ENCODE peak calls at places on chromosomes 3 and 15, in ten cellular contexts. H, Q, W, B, M, V, E, K, C and Y are unnamed samples.

GRCh38 chr3:139241783-139242182 is 102.0 kb upstream of the MRPS22 start:
- DNase-seq in H (no peak), Q (no peak), W (no peak), B (no peak), M (no peak), V (no peak), E (no peak), K (no peak), C (no peak), Y (no peak)

GRCh38 chr3:48038971-48039481 is 22.8 kb upstream of the MAP4 start:
- DNase-seq in H (no peak), Q (no peak), W (no peak), B (no peak), M (no peak), V (no peak), E (no peak), K (peak), C (no peak), Y (no peak)

GRCh38 chr3:8204846-8205624 is 296.6 kb upstream of the LMCD1 start:
- DNase-seq in H (no peak), Q (no peak), W (peak), B (no peak), M (no peak), V (peak), E (no peak), K (peak), C (no peak), Y (no peak)

GRCh38 chr3:11624161-11624560 is 19.6 kb downstream of the VGLL4 start:
- DNase-seq in H (no peak), Q (no peak), W (peak), B (no peak), M (no peak), V (no peak), E (no peak), K (no peak), C (no peak), Y (no peak)

GRCh38 chr15:66284276-66284675 is 9.1 kb upstream of the DIS3L start:
- DNase-seq in H (no peak), Q (no peak), W (no peak), B (no peak), M (no peak), V (no peak), E (no peak), K (no peak), C (no peak), Y (no peak)

GRCh38 chr15:65682404-65682911 is 60.7 kb downstream of the SLC24A1 start:
- DNase-seq in H (no peak), Q (no peak), W (no peak), B (no peak), M (no peak), V (no peak), E (no peak), K (no peak), C (no peak), Y (no peak)

GRCh38 chr3:183085634-183086390 is 13.5 kb downstream of the MCCC1 start:
- DNase-seq in H (no peak), Q (peak), W (peak), B (no peak), M (peak), V (no peak), E (no peak), K (no peak), C (no peak), Y (peak)

GRCh38 chr15:55587321-55588069 is 650 bp downstream of the PYGO1 start:
- DNase-seq in H (no peak), Q (peak), W (peak), B (no peak), M (no peak), V (no peak), E (peak), K (peak), C (no peak), Y (peak)

GRCh38 chr15:65981837-65982696 is 112.8 kb downstream of the RAB11A start:
- DNase-seq in H (peak), Q (no peak), W (peak), B (peak), M (no peak), V (no peak), E (peak), K (no peak), C (no peak), Y (no peak)

GRCh38 chr3:138578141-138578540 is 15.9 kb downstream of the CEP70 start:
- DNase-seq in H (no peak), Q (no peak), W (no peak), B (no peak), M (no peak), V (no peak), E (no peak), K (peak), C (no peak), Y (no peak)

GRCh38 chr3:140403559-140403958 is 274.3 kb upstream of the TRIM42 start:
- DNase-seq in H (no peak), Q (no peak), W (no peak), B (no peak), M (no peak), V (no peak), E (peak), K (no peak), C (no peak), Y (no peak)

GRCh38 chr3:12372762-12373280 is 84.0 kb downstream of the PPARG start:
- DNase-seq in H (no peak), Q (no peak), W (no peak), B (no peak), M (no peak), V (peak), E (no peak), K (no peak), C (no peak), Y (no peak)

GRCh38 chr15:61556037-61556648 is 327.0 kb upstream of the RORA start:
- DNase-seq in H (no peak), Q (peak), W (peak), B (no peak), M (no peak), V (no peak), E (no peak), K (no peak), C (no peak), Y (no peak)

GRCh38 chr15:60417112-60417511 is 19.3 kb upstream of the ANXA2 start:
- DNase-seq in H (no peak), Q (no peak), W (no peak), B (no peak), M (no peak), V (no peak), E (no peak), K (no peak), C (no peak), Y (no peak)

GRCh38 chr3:124313621-124314020 is 321.7 kb upstream of the ROPN1 start:
- DNase-seq in H (no peak), Q (no peak), W (no peak), B (no peak), M (no peak), V (no peak), E (no peak), K (peak), C (no peak), Y (no peak)

GRCh38 chr15:98727115-98728040 is 79.0 kb downstream of the IGF1R start:
- DNase-seq in H (no peak), Q (peak), W (peak), B (no peak), M (peak), V (peak), E (peak), K (peak), C (peak), Y (peak)

GRCh38 chr3:192408007-192408655 is 319.2 kb downstream of the FGF12 start:
- DNase-seq in H (no peak), Q (no peak), W (peak), B (no peak), M (no peak), V (no peak), E (no peak), K (peak), C (no peak), Y (no peak)

GRCh38 chr3:4416961-4417360 is 50.1 kb downstream of the SUMF1 start:
- DNase-seq in H (no peak), Q (peak), W (peak), B (no peak), M (peak), V (peak), E (no peak), K (peak), C (peak), Y (peak)

GRCh38 chr3:70885636-70886035 is 573.2 kb upstream of the MDFIC2 start:
- DNase-seq in H (no peak), Q (no peak), W (no peak), B (no peak), M (no peak), V (no peak), E (no peak), K (no peak), C (no peak), Y (no peak)

GRCh38 chr3:149670742-149671492 is 13.1 kb upstream of the WWTR1 start:
- DNase-seq in H (no peak), Q (no peak), W (no peak), B (no peak), M (no peak), V (no peak), E (no peak), K (no peak), C (no peak), Y (no peak)

GRCh38 chr3:73409405-73409804 is 215.3 kb downstream of the PDZRN3 start:
- DNase-seq in H (no peak), Q (peak), W (peak), B (no peak), M (no peak), V (no peak), E (no peak), K (peak), C (no peak), Y (no peak)

GRCh38 chr3:188037116-188037718 is 116.7 kb upstream of the LPP start:
- DNase-seq in H (no peak), Q (peak), W (peak), B (no peak), M (peak), V (no peak), E (no peak), K (no peak), C (no peak), Y (no peak)

GRCh38 chr3:10782011-10782410 is 34.0 kb upstream of the SLC6A11 start:
- DNase-seq in H (no peak), Q (no peak), W (no peak), B (no peak), M (no peak), V (no peak), E (no peak), K (no peak), C (no peak), Y (no peak)

GRCh38 chr3:16350041-16350952 is 85.3 kb downstream of the OXNAD1 start:
- DNase-seq in H (no peak), Q (peak), W (peak), B (no peak), M (no peak), V (peak), E (no peak), K (peak), C (no peak), Y (no peak)

GRCh38 chr3:142267269-142267668 is 41.9 kb upstream of the GK5 start:
- DNase-seq in H (no peak), Q (no peak), W (no peak), B (no peak), M (no peak), V (no peak), E (no peak), K (no peak), C (no peak), Y (no peak)

GRCh38 chr3:184040010-184040409 is 8.5 kb downstream of the HTR3D start:
- DNase-seq in H (no peak), Q (peak), W (peak), B (no peak), M (peak), V (no peak), E (no peak), K (peak), C (no peak), Y (peak)

GRCh38 chr3:46663611-46664135 is 29.8 kb downstream of the ALS2CL start:
- DNase-seq in H (no peak), Q (peak), W (peak), B (no peak), M (no peak), V (no peak), E (peak), K (peak), C (no peak), Y (no peak)

GRCh38 chr15:95690631-95691340 is 639.7 kb upstream of the NR2F2 start:
- DNase-seq in H (no peak), Q (peak), W (peak), B (no peak), M (no peak), V (no peak), E (no peak), K (no peak), C (no peak), Y (no peak)

GRCh38 chr3:171514466-171514865 is 54.3 kb upstream of the TNIK start:
- DNase-seq in H (no peak), Q (no peak), W (no peak), B (no peak), M (no peak), V (no peak), E (no peak), K (no peak), C (no peak), Y (no peak)

GRCh38 chr3:197549261-197549885 is 6.4 kb downstream of the BDH1 start:
- DNase-seq in H (no peak), Q (no peak), W (no peak), B (no peak), M (no peak), V (no peak), E (no peak), K (no peak), C (no peak), Y (no peak)

GRCh38 chr3:139455855-139456254 is 20.5 kb downstream of the RBP2 start:
- DNase-seq in H (no peak), Q (peak), W (no peak), B (no peak), M (no peak), V (no peak), E (no peak), K (no peak), C (no peak), Y (no peak)

GRCh38 chr3:23981136-23981535 is 36.0 kb downstream of the NR1D2 start:
- DNase-seq in H (no peak), Q (no peak), W (no peak), B (no peak), M (no peak), V (no peak), E (no peak), K (no peak), C (no peak), Y (no peak)

GRCh38 chr15:64828985-64829384 is 3.5 kb upstream of the PIF1 start:
- DNase-seq in H (no peak), Q (no peak), W (peak), B (no peak), M (no peak), V (no peak), E (no peak), K (no peak), C (no peak), Y (no peak)

GRCh38 chr3:123640311-123641083 is 55.6 kb upstream of the HACD2 start:
- DNase-seq in H (no peak), Q (no peak), W (no peak), B (no peak), M (no peak), V (no peak), E (no peak), K (peak), C (no peak), Y (no peak)

GRCh38 chr3:15479602-15480248 is 41.8 kb downstream of the COLQ start:
- DNase-seq in H (no peak), Q (no peak), W (no peak), B (no peak), M (no peak), V (no peak), E (no peak), K (no peak), C (no peak), Y (no peak)

GRCh38 chr15:47394410-47394809 is 322.9 kb upstream of the SEMA6D start:
- DNase-seq in H (no peak), Q (no peak), W (no peak), B (no peak), M (no peak), V (no peak), E (no peak), K (no peak), C (no peak), Y (no peak)

GRCh38 chr3:14122301-14122700 is 2.4 kb downstream of the CHCHD4 start:
- DNase-seq in H (no peak), Q (no peak), W (peak), B (no peak), M (no peak), V (no peak), E (no peak), K (no peak), C (no peak), Y (no peak)